ENCODE peak calls at places on chromosome 13, in nine cellular contexts. T is body of pancreas; C is cardiac muscle cell; F is fibroblast of lung; L is OCI-LY7; H is ovary; B is lower lobe of right lung; O is dorsolateral prefrontal cortex; P is CD4-positive, alpha-beta memory T cell. J is an unnamed sample.

GRCh38 chr13:40102854-40103253 is 447.4 kb downstream of the COG6 start:
- DNase-seq in C (peak), T (no peak), L (no peak), B (no peak), P (peak), O (peak), F (no peak), H (peak), J (no peak)

GRCh38 chr13:31631071-31631470 is 108.3 kb upstream of the RXFP2 start:
- DNase-seq in H (no peak), P (no peak), T (no peak), O (no peak), C (no peak), B (no peak), F (no peak), L (no peak), J (no peak)

GRCh38 chr13:90414691-90415596 is 932.5 kb upstream of the MIR17HG start:
- DNase-seq in H (no peak), T (no peak), O (no peak), P (no peak), F (peak), B (no peak), L (no peak), C (peak), J (no peak)

GRCh38 chr13:23770428-23770827 is 118.8 kb downstream of the MIPEP start:
- DNase-seq in C (no peak), P (no peak), T (no peak), O (no peak), B (no peak), L (no peak), H (no peak), F (no peak), J (no peak)

GRCh38 chr13:76638882-76639281 is 247.3 kb downstream of the KCTD12 start:
- DNase-seq in C (no peak), O (no peak), F (no peak), P (no peak), H (no peak), B (no peak), T (no peak), L (no peak), J (no peak)

GRCh38 chr13:60584976-60585375 is 188.0 kb downstream of the TDRD3 start:
- DNase-seq in L (no peak), T (no peak), H (no peak), P (no peak), C (peak), F (no peak), O (peak), B (no peak), J (peak)

GRCh38 chr13:60351326-60351725 is 45.7 kb upstream of the TDRD3 start:
- DNase-seq in F (peak), B (no peak), C (peak), T (no peak), P (no peak), L (no peak), H (no peak), O (no peak), J (no peak)

GRCh38 chr13:40456397-40456958 is 210.0 kb downstream of the FOXO1 start:
- DNase-seq in L (no peak), P (no peak), H (no peak), C (no peak), O (no peak), T (peak), B (no peak), F (no peak), J (no peak)

GRCh38 chr13:51816604-51817254 is 12.8 kb upstream of the DHRS12 start:
- DNase-seq in F (no peak), O (no peak), T (no peak), P (no peak), H (no peak), B (no peak), C (no peak), L (no peak), J (no peak)

GRCh38 chr13:43242040-43242439 is 218.7 kb downstream of the DNAJC15 start:
- DNase-seq in F (peak), O (no peak), H (no peak), P (no peak), L (no peak), T (no peak), B (no peak), C (no peak), J (no peak)

GRCh38 chr13:44697058-44697457 is 120.9 kb upstream of the TSC22D1 start:
- DNase-seq in F (no peak), B (no peak), O (no peak), C (no peak), H (no peak), T (no peak), P (no peak), L (no peak), J (no peak)

GRCh38 chr13:77832339-77833100 is 86.1 kb downstream of the EDNRB start:
- DNase-seq in F (peak), P (no peak), T (no peak), L (no peak), H (no peak), C (peak), B (no peak), O (no peak), J (no peak)

GRCh38 chr13:73336789-73337188 is 278.0 kb downstream of the KLF5 start:
- DNase-seq in F (no peak), L (no peak), H (no peak), C (no peak), O (no peak), P (no peak), T (no peak), B (no peak), J (no peak)

GRCh38 chr13:66774046-66774445 is 456.1 kb downstream of the PCDH9 start:
- DNase-seq in T (no peak), F (no peak), B (no peak), P (no peak), L (no peak), H (no peak), O (no peak), C (no peak), J (no peak)

GRCh38 chr13:99086149-99086868 is 108.4 kb upstream of the DOCK9 start:
- DNase-seq in C (peak), T (peak), B (peak), P (peak), H (peak), F (peak), L (peak), O (no peak), J (peak)

GRCh38 chr13:79290595-79291244 is 115.3 kb downstream of the RBM26 start:
- DNase-seq in H (no peak), T (no peak), O (no peak), C (peak), P (no peak), B (no peak), L (no peak), F (no peak), J (no peak)

GRCh38 chr13:103539265-103539664 is 473.0 kb upstream of the SLC10A2 start:
- DNase-seq in H (no peak), F (no peak), O (no peak), T (no peak), P (no peak), C (no peak), B (no peak), L (no peak), J (no peak)

GRCh38 chr13:46160474-46161066 is 21.4 kb downstream of the LCP1 start:
- DNase-seq in F (peak), O (no peak), B (no peak), P (peak), L (peak), T (peak), H (no peak), C (peak), J (no peak)

GRCh38 chr13:40031031-40031430 is 375.6 kb downstream of the COG6 start:
- DNase-seq in P (no peak), F (peak), H (no peak), L (no peak), B (no peak), T (no peak), C (peak), O (no peak), J (no peak)

GRCh38 chr13:20616059-20616797 is 49.3 kb downstream of the IFT88 start:
- DNase-seq in O (no peak), B (no peak), F (peak), T (no peak), P (no peak), H (no peak), L (no peak), C (peak), J (no peak)

GRCh38 chr13:89514534-89515312 is 1832.8 kb upstream of the MIR17HG start:
- DNase-seq in H (no peak), L (no peak), P (no peak), F (peak), C (peak), O (no peak), B (no peak), T (peak), J (no peak)

GRCh38 chr13:41455725-41456419 is 1.5 kb upstream of the RGCC start:
- DNase-seq in F (no peak), L (no peak), B (no peak), H (no peak), P (no peak), O (no peak), T (no peak), C (no peak), J (no peak)

GRCh38 chr13:30212256-30212655 is 95.1 kb downstream of the KATNAL1 start:
- DNase-seq in T (no peak), B (no peak), P (no peak), L (no peak), F (no peak), C (no peak), O (no peak), H (no peak), J (no peak)

GRCh38 chr13:95948646-95949045 is 104.6 kb downstream of the UGGT2 start:
- DNase-seq in P (no peak), O (no peak), C (peak), F (peak), B (no peak), H (no peak), T (no peak), L (no peak), J (no peak)

GRCh38 chr13:23639672-23640275 is 69.6 kb downstream of the TNFRSF19 start:
- DNase-seq in C (no peak), P (no peak), O (no peak), T (no peak), B (no peak), F (no peak), L (no peak), H (no peak), J (no peak)

GRCh38 chr13:45542878-45543277 is 72.7 kb downstream of the ERICH6B start:
- DNase-seq in O (no peak), L (no peak), B (no peak), P (no peak), H (no peak), F (no peak), C (no peak), T (no peak), J (no peak)

GRCh38 chr13:28718186-28718537 is 608 bp downstream of the SLC46A3 start:
- DNase-seq in O (no peak), H (no peak), L (peak), C (peak), B (no peak), T (no peak), F (peak), P (no peak), J (no peak)

GRCh38 chr13:40673061-40673397 is 6.6 kb upstream of the FOXO1 start:
- DNase-seq in O (no peak), T (no peak), B (no peak), H (no peak), L (no peak), F (no peak), C (no peak), P (no peak), J (no peak)

GRCh38 chr13:41384749-41385503 is 72.4 kb upstream of the RGCC start:
- DNase-seq in H (no peak), T (no peak), B (no peak), F (peak), O (no peak), C (peak), P (no peak), L (peak), J (no peak)

GRCh38 chr13:110685305-110685704 is 20.6 kb downstream of the CARS2 start:
- DNase-seq in C (no peak), P (no peak), H (peak), B (no peak), O (no peak), F (peak), L (no peak), T (no peak), J (no peak)

GRCh38 chr13:93398167-93398566 is 171.6 kb downstream of the GPC6 start:
- DNase-seq in T (no peak), L (no peak), H (no peak), O (no peak), C (peak), P (no peak), B (no peak), F (peak), J (no peak)

GRCh38 chr13:74977498-74977897 is 504.5 kb downstream of the TBC1D4 start:
- DNase-seq in B (no peak), O (no peak), H (no peak), C (no peak), L (no peak), P (no peak), F (no peak), T (no peak), J (no peak)

GRCh38 chr13:54950546-54950945 is 1921.9 kb downstream of the OLFM4 start:
- DNase-seq in O (no peak), T (no peak), P (no peak), F (no peak), C (no peak), L (no peak), B (no peak), H (no peak), J (no peak)

GRCh38 chr13:88063741-88064140 is 392.6 kb downstream of the SLITRK5 start:
- DNase-seq in T (no peak), B (no peak), H (no peak), C (no peak), O (no peak), L (no peak), F (no peak), P (no peak), J (no peak)

GRCh38 chr13:77729502-77730221 is 32.2 kb downstream of the SLAIN1 start:
- DNase-seq in C (no peak), L (no peak), F (no peak), P (peak), H (no peak), O (no peak), T (no peak), B (no peak), J (no peak)

GRCh38 chr13:43767351-43767901 is 19.3 kb downstream of the ENOX1 start:
- DNase-seq in P (no peak), H (peak), T (no peak), O (no peak), F (peak), L (no peak), C (peak), B (no peak), J (no peak)

DNA sequence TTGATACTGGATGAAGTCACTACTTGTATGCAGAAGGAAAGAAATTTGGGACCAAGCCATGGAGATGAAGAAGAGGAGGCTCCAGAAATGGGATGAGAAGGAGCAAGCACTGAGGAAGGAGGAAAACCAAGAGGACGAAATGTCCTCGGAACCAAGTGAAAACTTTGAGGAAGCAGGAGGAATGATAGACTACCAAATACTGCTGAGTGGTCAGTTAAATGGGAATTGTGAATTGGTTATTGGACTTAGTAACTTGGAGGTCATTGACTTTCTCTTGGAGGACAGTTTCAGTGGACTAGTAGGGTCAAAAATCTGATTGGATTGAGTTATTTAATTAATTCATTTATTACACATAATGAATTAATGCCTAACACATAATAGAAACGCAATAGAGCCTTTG is 167.9 kb downstream of the MYO16 start:
- DNase-seq in C (no peak), P (no peak), T (no peak), H (no peak), O (no peak), F (no peak), B (no peak), L (no peak), J (no peak)
- H3K27ac ChIP-seq in C (no peak), P (no peak), T (no peak), H (no peak), O (no peak), F (no peak), B (no peak), L (no peak), J (no peak)

DNA sequence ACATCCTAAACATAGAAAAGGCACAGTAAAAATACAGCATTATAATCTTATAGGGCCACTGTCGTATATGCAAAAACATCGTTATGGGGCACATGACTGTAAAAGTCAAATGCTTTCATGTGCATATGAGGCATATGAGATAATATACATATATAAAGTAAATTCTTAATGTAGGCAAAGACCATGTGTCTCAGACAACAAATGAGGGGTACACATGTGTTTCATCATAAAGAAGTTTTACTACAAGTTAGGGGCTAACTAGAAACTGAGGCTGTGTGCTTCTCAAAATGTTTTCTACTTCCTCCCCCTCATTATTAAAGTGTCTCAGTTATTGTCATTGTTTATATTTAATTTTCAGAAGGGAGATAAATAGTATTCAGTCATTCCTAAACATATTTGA is 309.6 kb downstream of the SHISA2 start:
- DNase-seq in P (no peak), B (no peak), L (no peak), O (no peak), H (no peak), F (no peak), T (no peak), C (no peak), J (no peak)
- H3K4me3 ChIP-seq in P (no peak), B (no peak), L (no peak), O (no peak), H (no peak), F (no peak), T (no peak), C (no peak), J (no peak)

GRCh38 chr13:97492257-97492656 is 58.3 kb downstream of the RAP2A start:
- DNase-seq in L (no peak), H (no peak), F (no peak), T (no peak), P (no peak), C (no peak), O (no peak), B (no peak), J (no peak)
- H3K27ac ChIP-seq in L (no peak), H (no peak), F (no peak), T (no peak), P (no peak), C (no peak), O (no peak), B (no peak), J (no peak)

DNA sequence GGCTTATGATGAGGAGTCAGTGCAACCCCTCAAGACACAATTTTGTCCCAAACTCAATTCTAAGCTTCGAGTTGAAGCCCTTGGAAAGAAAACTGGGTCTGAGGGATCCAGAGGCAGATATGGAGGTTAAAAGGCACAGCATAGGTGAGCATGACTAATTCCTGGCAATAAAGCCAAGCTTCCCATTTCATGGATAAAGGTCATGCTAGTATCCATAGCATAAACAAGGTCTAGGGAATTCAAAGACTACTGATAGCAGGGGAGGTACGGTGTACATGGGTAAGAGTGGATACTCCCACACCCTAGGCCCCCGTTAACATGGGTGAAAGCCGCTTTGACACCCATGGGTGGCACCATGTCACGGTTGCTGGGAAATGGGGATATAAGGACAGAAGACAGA is 24.0 kb downstream of the MED4 start:
- DNase-seq in C (no peak), P (no peak), L (no peak), O (no peak), H (no peak), F (no peak), B (no peak), T (no peak), J (no peak)
- H3K4me3 ChIP-seq in C (no peak), P (no peak), L (no peak), O (no peak), H (no peak), F (no peak), B (no peak), T (no peak), J (no peak)

DNA sequence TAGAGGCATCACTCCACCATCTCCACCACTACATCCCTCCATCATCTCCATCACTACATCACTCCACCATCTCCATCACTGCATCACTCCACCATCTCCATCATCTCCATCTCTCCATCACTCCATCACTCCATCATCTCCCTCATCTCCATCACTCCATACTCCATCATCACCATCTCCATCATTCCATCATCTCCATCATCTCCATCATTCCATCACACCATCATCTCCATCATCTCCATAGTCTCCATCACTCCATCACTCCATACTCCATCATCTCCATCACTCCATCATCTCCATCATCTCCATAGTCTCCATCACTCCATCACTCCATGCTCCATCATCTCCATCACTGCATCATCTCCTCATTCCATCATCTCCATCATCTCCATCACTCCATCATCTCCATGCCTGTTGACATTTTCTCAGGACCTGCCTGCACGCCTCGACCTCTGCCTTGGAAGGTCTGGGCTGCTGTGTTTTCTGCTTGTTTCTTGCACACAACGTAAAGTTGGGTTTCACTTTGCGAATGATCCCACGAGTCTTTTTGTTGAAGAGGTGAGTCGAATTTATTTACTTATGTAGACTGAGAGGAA is 21.2 kb upstream of the RASA3 start:
- DNase-seq in B (no peak), T (no peak), C (no peak), O (no peak), F (no peak), H (no peak), P (no peak), L (no peak), J (no peak)
- H3K27ac ChIP-seq in B (no peak), T (no peak), C (no peak), O (no peak), F (no peak), H (no peak), P (no peak), L (no peak), J (no peak)